ENCODE peak calls at places on chromosomes 2 and 18, in eight cellular contexts. T, J, V, Q, O, F, N and R are unnamed samples.
A peak's percentile ranks its signal among the peaks of the same experiment; 100 is the strongest.

GRCh38 chr2:175627405-175627804 is 374.7 kb downstream of the LNPK start:
- DNase-seq in O (no peak), J (no peak), F (peak; percentile 11), N (peak; percentile 23), Q (no peak), V (no peak), T (no peak), R (no peak)

GRCh38 chr2:196983934-196984333 is 57.4 kb upstream of the PGAP1 start:
- DNase-seq in N (peak; percentile 78), T (no peak), F (peak; percentile 78), J (peak; percentile 58), O (peak; percentile 65), Q (no peak), V (no peak), R (peak; percentile 68)

GRCh38 chr18:36325846-36326245 is 28.3 kb downstream of the FHOD3 start:
- DNase-seq in N (no peak), V (no peak), O (no peak), T (no peak), F (no peak), Q (peak; percentile 9), J (no peak), R (no peak)

GRCh38 chr2:238166391-238167343 is 7.9 kb downstream of the ERFE start:
- DNase-seq in V (no peak), T (no peak), N (no peak), O (no peak), J (no peak), F (no peak), Q (no peak), R (no peak)

GRCh38 chr2:235573331-235574221 is 79.7 kb downstream of the AGAP1 start:
- DNase-seq in O (no peak), J (no peak), V (peak; percentile 23), N (no peak), Q (no peak), F (no peak), T (peak; percentile 61), R (no peak)

GRCh38 chr2:223797811-223798721 is 39.3 kb downstream of the AP1S3 start:
- DNase-seq in T (no peak), N (peak; percentile 58), V (no peak), J (peak; percentile 46), O (peak; percentile 71), F (peak; percentile 36), Q (no peak), R (peak; percentile 71)

GRCh38 chr2:132547089-132547687 is 122.8 kb downstream of the LYPD1 start:
- DNase-seq in J (peak; percentile 54), O (peak; percentile 89), V (peak; percentile 82), T (peak; percentile 23), F (peak; percentile 83), N (peak; percentile 73), Q (peak; percentile 67), R (peak; percentile 82)

GRCh38 chr2:167292430-167293171 is 404.3 kb downstream of the XIRP2 start:
- DNase-seq in N (peak; percentile 91), O (peak; percentile 80), Q (peak; percentile 83), T (peak; percentile 85), V (peak; percentile 83), J (peak; percentile 80), F (peak; percentile 87), R (peak; percentile 92)

GRCh38 chr2:26521054-26521912 is 43.4 kb upstream of the OTOF start:
- DNase-seq in F (peak; percentile 5), V (no peak), O (no peak), J (no peak), N (peak; percentile 11), T (no peak), Q (no peak), R (peak; percentile 11)

GRCh38 chr2:172239944-172240590 is 137.4 kb upstream of the DLX2 start:
- DNase-seq in J (peak; percentile 58), F (peak; percentile 51), N (peak; percentile 79), T (no peak), O (peak; percentile 59), V (no peak), Q (no peak), R (peak; percentile 54)

GRCh38 chr2:40625849-40626248 is 174.0 kb upstream of the SLC8A1 start:
- DNase-seq in Q (no peak), V (no peak), N (peak; percentile 91), F (peak; percentile 80), T (no peak), O (peak; percentile 75), J (peak; percentile 90), R (peak; percentile 56)

GRCh38 chr2:1977655-1978054 is 233.3 kb upstream of the PXDN start:
- DNase-seq in N (no peak), J (no peak), T (no peak), Q (no peak), F (no peak), V (no peak), O (no peak), R (no peak)

GRCh38 chr2:75130171-75130570 is 69.1 kb downstream of the TACR1 start:
- DNase-seq in N (no peak), V (no peak), T (no peak), J (no peak), Q (no peak), F (no peak), O (no peak), R (no peak)

GRCh38 chr2:12008425-12009061 is 262.1 kb downstream of the LPIN1 start:
- DNase-seq in O (no peak), T (no peak), N (peak; percentile 21), F (peak; percentile 40), J (peak; percentile 59), Q (no peak), V (no peak), R (peak; percentile 28)

GRCh38 chr18:39742015-39742466 is 2176.4 kb upstream of the CELF4 start:
- DNase-seq in J (peak; percentile 25), F (no peak), N (no peak), O (peak; percentile 24), V (no peak), T (no peak), Q (no peak), R (no peak)

GRCh38 chr18:75507636-75508035 is 80.1 kb upstream of the SMIM21 start:
- DNase-seq in F (peak; percentile 23), T (no peak), N (peak; percentile 65), O (peak; percentile 28), Q (no peak), V (no peak), J (peak; percentile 79), R (no peak)

GRCh38 chr2:115880558-115880957 is 1438.1 kb downstream of the DPP10 start:
- DNase-seq in N (no peak), V (no peak), Q (no peak), F (no peak), T (no peak), O (no peak), J (no peak), R (no peak)
- TF ChIP-seq CTCF in N (no peak), V (no peak), Q (no peak), F (no peak), T (no peak), O (no peak), J (no peak), R (no peak)

DNA sequence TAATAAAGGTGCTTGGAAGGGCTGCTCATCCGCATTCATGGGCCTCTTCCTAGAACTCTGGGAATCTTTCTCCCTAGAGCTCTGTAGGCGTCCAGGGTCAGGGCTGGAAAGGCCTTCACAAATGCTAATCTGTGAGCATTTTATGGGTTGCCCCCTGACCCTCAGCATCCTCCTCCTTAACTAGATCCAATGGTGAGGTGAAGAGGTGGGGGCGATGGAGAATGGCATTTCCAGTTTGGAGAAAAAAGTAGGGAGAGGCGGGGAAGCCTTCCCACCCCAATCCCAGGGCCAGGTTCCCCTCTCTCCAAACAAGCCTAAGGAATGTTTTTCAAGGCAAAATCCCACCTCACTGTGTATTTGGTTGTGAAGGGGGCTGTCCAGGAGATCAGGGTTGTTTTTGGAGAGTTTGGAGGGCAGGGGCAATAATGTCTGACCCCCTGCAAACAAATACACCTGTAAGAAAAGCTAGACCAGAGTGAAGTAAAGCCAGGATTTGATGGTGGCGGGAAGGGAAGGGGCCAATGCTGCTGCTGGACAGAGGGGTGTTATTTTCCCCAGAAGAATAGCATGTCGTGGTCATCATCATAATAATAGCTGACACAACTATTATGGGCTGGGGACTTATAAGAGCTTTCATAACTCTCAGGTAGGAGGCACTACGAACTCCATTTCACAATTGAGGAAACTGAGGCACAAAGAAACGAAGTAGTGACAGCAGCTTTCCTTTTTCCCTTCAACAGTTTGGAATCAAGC is 1.4 kb upstream of the MYCN start:
- DNase-seq in F (no peak), Q (no peak), N (no peak), V (no peak), T (no peak), J (no peak), O (no peak), R (no peak)
- H3K4me3 ChIP-seq in F (no peak overlapping the region), Q (no peak overlapping the region), N (no peak overlapping the region), V (no peak overlapping the region), T (peak overlapping the region; percentile 57), J (no peak overlapping the region), O (no peak overlapping the region), R (no peak overlapping the region)

GRCh38 chr2:73297586-73297985 is 4.2 kb upstream of the EGR4 start:
- DNase-seq in N (no peak), V (no peak), T (no peak), J (no peak), O (no peak), Q (no peak), F (no peak), R (no peak)
- TF ChIP-seq CTCF in N (no peak), V (no peak), T (no peak), J (no peak), O (no peak), Q (no peak), F (no peak), R (no peak)

GRCh38 chr2:101208830-101209229 is 43.9 kb upstream of the CNOT11 start:
- DNase-seq in V (no peak), N (no peak), O (no peak), Q (no peak), F (no peak), J (no peak), T (no peak), R (no peak)

GRCh38 chr2:101204400-101205095 is 48.1 kb upstream of the CNOT11 start:
- DNase-seq in Q (no peak), N (no peak), T (no peak), F (no peak), V (no peak), O (peak; percentile 16), J (no peak), R (peak; percentile 16)

GRCh38 chr2:101200714-101201113 is 49.5 kb upstream of the TBC1D8 start:
- DNase-seq in O (peak; percentile 74), V (no peak), F (peak; percentile 21), J (peak; percentile 96), T (no peak), N (peak; percentile 76), Q (no peak), R (peak; percentile 28)

GRCh38 chr2:101206080-101206479 is 46.6 kb upstream of the CNOT11 start:
- DNase-seq in O (no peak), Q (no peak), F (no peak), V (no peak), T (no peak), N (no peak), J (no peak), R (no peak)

GRCh38 chr2:101205521-101205998 is 47.1 kb upstream of the CNOT11 start:
- DNase-seq in O (peak; percentile 94), N (peak; percentile 89), F (peak; percentile 90), V (peak; percentile 59), J (peak; percentile 75), Q (peak; percentile 71), T (no peak), R (peak; percentile 87)
- H3K4me3 ChIP-seq in O (peak overlapping the region; percentile 22), N (peak overlapping the region; percentile 22), F (peak overlapping the region; percentile 24), V (no peak overlapping the region), J (no peak overlapping the region), Q (peak overlapping the region; percentile 16), T (peak overlapping the region; percentile 31), R (peak overlapping the region; percentile 32)

GRCh38 chr2:181738074-181738473 is 57.8 kb upstream of the NEUROD1 start:
- DNase-seq in O (peak; percentile 17), J (peak; percentile 16), T (no peak), N (peak; percentile 33), Q (no peak), F (no peak), V (no peak), R (peak; percentile 26)
- TF ChIP-seq CTCF in O (no peak), J (no peak), T (no peak), N (peak; percentile 31), Q (no peak), F (no peak), V (peak; percentile 45), R (peak; percentile 21)